ENCODE peak calls at places on chromosomes 1 and 21, in eight cellular contexts. One of them, this sample, is unnamed.

GRCh38 chr1:228095938-228096337 is 7.2 kb downstream of the C1orf35 start:
- DNase-seq in suprapubic skin: peak
- DNase-seq in stimulated activated CD4-positive, alpha-beta T cell treated with anti-CD3 and anti-CD28 coated beads, Interleukin-4, amount 100 ng/mL, for 48 hours: no peak
- DNase-seq in fibroblast of mammary gland: no peak
- DNase-seq in NCI-H460: no peak
- DNase-seq in globus pallidus: no peak
- DNase-seq in NCI-H446: no peak
- DNase-seq in ACHN: no peak
- DNase-seq in this sample: no peak

GRCh38 chr1:87174726-87175237 is 153.9 kb upstream of the LMO4 start:
- DNase-seq in suprapubic skin: no peak
- DNase-seq in stimulated activated CD4-positive, alpha-beta T cell treated with anti-CD3 and anti-CD28 coated beads, Interleukin-4, amount 100 ng/mL, for 48 hours: no peak
- DNase-seq in globus pallidus: no peak
- DNase-seq in fibroblast of mammary gland: no peak
- DNase-seq in NCI-H460: no peak
- DNase-seq in NCI-H446: no peak
- DNase-seq in ACHN: peak
- DNase-seq in this sample: no peak

GRCh38 chr1:161407451-161407985 is 39.8 kb upstream of the CFAP126 start:
- DNase-seq in globus pallidus: no peak
- DNase-seq in suprapubic skin: no peak
- DNase-seq in fibroblast of mammary gland: no peak
- DNase-seq in NCI-H460: no peak
- DNase-seq in stimulated activated CD4-positive, alpha-beta T cell treated with anti-CD3 and anti-CD28 coated beads, Interleukin-4, amount 100 ng/mL, for 48 hours: no peak
- DNase-seq in ACHN: no peak
- DNase-seq in NCI-H446: no peak
- DNase-seq in this sample: no peak

GRCh38 chr1:245997471-245998258 is 509.4 kb downstream of the SMYD3 start:
- DNase-seq in stimulated activated CD4-positive, alpha-beta T cell treated with anti-CD3 and anti-CD28 coated beads, Interleukin-4, amount 100 ng/mL, for 48 hours: no peak
- DNase-seq in globus pallidus: no peak
- DNase-seq in ACHN: peak
- DNase-seq in fibroblast of mammary gland: peak
- DNase-seq in NCI-H460: no peak
- DNase-seq in NCI-H446: peak
- DNase-seq in suprapubic skin: no peak
- DNase-seq in this sample: peak

GRCh38 chr21:32190491-32191144 is 88.2 kb downstream of the MIS18A start:
- DNase-seq in globus pallidus: no peak
- DNase-seq in fibroblast of mammary gland: no peak
- DNase-seq in NCI-H446: no peak
- DNase-seq in NCI-H460: no peak
- DNase-seq in stimulated activated CD4-positive, alpha-beta T cell treated with anti-CD3 and anti-CD28 coated beads, Interleukin-4, amount 100 ng/mL, for 48 hours: no peak
- DNase-seq in ACHN: no peak
- DNase-seq in suprapubic skin: no peak
- DNase-seq in this sample: no peak

GRCh38 chr1:166122873-166123466 is 43.8 kb downstream of the FAM78B start:
- DNase-seq in NCI-H460: no peak
- DNase-seq in suprapubic skin: no peak
- DNase-seq in fibroblast of mammary gland: no peak
- DNase-seq in globus pallidus: no peak
- DNase-seq in stimulated activated CD4-positive, alpha-beta T cell treated with anti-CD3 and anti-CD28 coated beads, Interleukin-4, amount 100 ng/mL, for 48 hours: no peak
- DNase-seq in ACHN: no peak
- DNase-seq in NCI-H446: no peak
- DNase-seq in this sample: no peak

GRCh38 chr1:200184196-200184595 is 156.7 kb downstream of the NR5A2 start:
- DNase-seq in ACHN: peak
- DNase-seq in NCI-H446: peak
- DNase-seq in stimulated activated CD4-positive, alpha-beta T cell treated with anti-CD3 and anti-CD28 coated beads, Interleukin-4, amount 100 ng/mL, for 48 hours: no peak
- DNase-seq in NCI-H460: peak
- DNase-seq in suprapubic skin: peak
- DNase-seq in globus pallidus: peak
- DNase-seq in fibroblast of mammary gland: peak
- DNase-seq in this sample: peak

GRCh38 chr1:230745071-230745470 is 2.1 kb upstream of the CAPN9 start:
- DNase-seq in suprapubic skin: no peak
- DNase-seq in NCI-H460: no peak
- DNase-seq in globus pallidus: no peak
- DNase-seq in NCI-H446: no peak
- DNase-seq in fibroblast of mammary gland: no peak
- DNase-seq in ACHN: no peak
- DNase-seq in stimulated activated CD4-positive, alpha-beta T cell treated with anti-CD3 and anti-CD28 coated beads, Interleukin-4, amount 100 ng/mL, for 48 hours: no peak
- DNase-seq in this sample: no peak

GRCh38 chr1:31872658-31873636 is 57.1 kb upstream of the SPOCD1 start:
- DNase-seq in stimulated activated CD4-positive, alpha-beta T cell treated with anti-CD3 and anti-CD28 coated beads, Interleukin-4, amount 100 ng/mL, for 48 hours: no peak
- DNase-seq in ACHN: no peak
- DNase-seq in fibroblast of mammary gland: no peak
- DNase-seq in suprapubic skin: no peak
- DNase-seq in NCI-H460: no peak
- DNase-seq in NCI-H446: no peak
- DNase-seq in globus pallidus: no peak
- DNase-seq in this sample: no peak

This sample was measured in iris pigment epithelial cell.